ENCODE peak calls at places on chromosome 4, in eight cellular contexts. K, X, H, S, A, B, P and V are unnamed samples.

GRCh38 chr4:158553364-158553763 is 31.7 kb downstream of the RXFP1 start:
- DNase-seq in P (no peak), S (no peak), K (no peak), B (no peak), H (no peak), A (no peak), X (no peak), V (no peak)

GRCh38 chr4:184097240-184097619 is 120.4 kb downstream of the ENPP6 start:
- DNase-seq in X (no peak), H (no peak), A (peak; percentile 88), B (peak; percentile 89), K (no peak), S (peak; percentile 54), P (peak; percentile 92), V (no peak)

GRCh38 chr4:114286275-114286674 is 306.8 kb upstream of the ARSJ start:
- DNase-seq in X (no peak), K (no peak), H (peak; percentile 64), A (no peak), B (no peak), S (no peak), P (no peak), V (no peak)

GRCh38 chr4:80237992-80238391 is 28.5 kb upstream of the FGF5 start:
- DNase-seq in P (no peak), B (no peak), K (no peak), H (peak; percentile 96), S (no peak), X (no peak), A (no peak), V (no peak)

GRCh38 chr4:38610844-38611550 is 53.0 kb upstream of the KLF3 start:
- DNase-seq in K (no peak), P (no peak), B (no peak), S (no peak), H (no peak), A (no peak), X (no peak), V (no peak)

GRCh38 chr4:154854362-154854761 is 73.3 kb downstream of the RBM46 start:
- DNase-seq in B (no peak), S (no peak), K (no peak), P (peak; percentile 74), A (no peak), H (peak; percentile 4), X (no peak), V (no peak)

GRCh38 chr4:173410106-173410505 is 11.2 kb upstream of the SCRG1 start:
- DNase-seq in S (no peak), P (no peak), H (no peak), B (no peak), K (no peak), A (no peak), X (no peak), V (no peak)

GRCh38 chr4:31657859-31658258 is 937.7 kb downstream of the PCDH7 start:
- DNase-seq in P (no peak), A (no peak), X (no peak), H (peak; percentile 13), S (no peak), K (no peak), B (no peak), V (no peak)

GRCh38 chr4:7806724-7807123 is 132.9 kb downstream of the AFAP1 start:
- DNase-seq in K (no peak), A (no peak), H (no peak), S (no peak), P (no peak), X (no peak), B (peak; percentile 21), V (no peak)

GRCh38 chr4:3598695-3599227 is 66.5 kb upstream of the LRPAP1 start:
- DNase-seq in X (no peak), K (no peak), B (no peak), A (peak; percentile 49), H (no peak), S (no peak), P (no peak), V (no peak)

GRCh38 chr4:32858971-32859370 is 2138.8 kb downstream of the PCDH7 start:
- DNase-seq in P (no peak), H (peak; percentile 31), B (no peak), K (no peak), S (no peak), A (no peak), X (no peak), V (no peak)

GRCh38 chr4:36332023-36332781 is 50.8 kb downstream of the DTHD1 start:
- DNase-seq in P (peak; percentile 15), B (no peak), K (no peak), A (no peak), H (no peak), S (no peak), X (no peak), V (no peak)

GRCh38 chr4:11438647-11439046 is 10.0 kb upstream of the HS3ST1 start:
- DNase-seq in S (no peak), K (no peak), P (no peak), B (no peak), A (no peak), X (no peak), H (no peak), V (no peak)

GRCh38 chr4:175034986-175035705 is 117.0 kb downstream of the ADAM29 start:
- DNase-seq in H (no peak), S (no peak), X (no peak), K (no peak), B (no peak), P (no peak), A (no peak), V (no peak)
- H3K27ac ChIP-seq in H (no peak overlapping the region), S (no peak overlapping the region), X (no peak overlapping the region), K (no peak overlapping the region), B (no peak overlapping the region), P (no peak overlapping the region), A (no peak overlapping the region), V (no peak overlapping the region)

GRCh38 chr4:685681-686218 is 3.2 kb downstream of the SLC49A3 start:
- DNase-seq in H (no peak), A (no peak), X (no peak), B (peak; percentile 76), K (no peak), S (no peak), P (no peak), V (no peak)

GRCh38 chr4:684611-685010 is 4.3 kb downstream of the SLC49A3 start:
- DNase-seq in S (no peak), B (peak; percentile 76), A (no peak), H (no peak), P (no peak), X (no peak), K (no peak), V (no peak)

GRCh38 chr4:687048-687974 is 1.6 kb downstream of the SLC49A3 start:
- DNase-seq in P (no peak), X (no peak), S (peak; percentile 84), A (peak; percentile 93), B (peak; percentile 96), K (no peak), H (peak; percentile 77), V (peak; percentile 73)

GRCh38 chr4:687975-688694 is 816 bp downstream of the SLC49A3 start:
- DNase-seq in S (no peak), B (peak; percentile 80), P (peak; percentile 77), X (no peak), K (no peak), H (no peak), A (no peak), V (no peak)

GRCh38 chr4:686371-687040 is 2.4 kb downstream of the SLC49A3 start:
- DNase-seq in P (no peak), K (no peak), S (no peak), B (peak; percentile 83), A (peak; percentile 77), X (no peak), H (no peak), V (no peak)
- H3K27ac ChIP-seq in P (no peak overlapping the region), K (no peak overlapping the region), S (peak overlapping the region; percentile 77), B (peak overlapping the region; percentile 89), A (no peak overlapping the region), X (no peak overlapping the region), H (no peak overlapping the region), V (peak overlapping the region; percentile 82)

GRCh38 chr4:53804719-53805118 is 213.4 kb upstream of the LNX1 start:
- DNase-seq in B (no peak), K (no peak), X (no peak), A (no peak), H (no peak), S (no peak), P (peak; percentile 64), V (peak; percentile 74)

GRCh38 chr4:53801373-53801772 is 210.1 kb upstream of the LNX1 start:
- DNase-seq in A (no peak), X (no peak), B (no peak), P (no peak), K (no peak), S (no peak), H (no peak), V (no peak)

GRCh38 chr4:53809816-53810215 is 218.5 kb upstream of the LNX1 start:
- DNase-seq in H (no peak), P (no peak), A (no peak), X (no peak), B (no peak), K (no peak), S (no peak), V (no peak)

GRCh38 chr4:53802500-53802899 is 211.2 kb upstream of the LNX1 start:
- DNase-seq in P (no peak), A (no peak), B (no peak), H (no peak), X (no peak), K (no peak), S (no peak), V (no peak)

GRCh38 chr4:53805291-53805690 is 214.0 kb upstream of the LNX1 start:
- DNase-seq in S (no peak), K (no peak), A (no peak), H (no peak), P (no peak), B (no peak), X (no peak), V (no peak)
- H3K27ac ChIP-seq in S (no peak overlapping the region), K (no peak overlapping the region), A (no peak overlapping the region), H (no peak overlapping the region), P (no peak overlapping the region), B (no peak overlapping the region), X (no peak overlapping the region), V (no peak overlapping the region)

DNA sequence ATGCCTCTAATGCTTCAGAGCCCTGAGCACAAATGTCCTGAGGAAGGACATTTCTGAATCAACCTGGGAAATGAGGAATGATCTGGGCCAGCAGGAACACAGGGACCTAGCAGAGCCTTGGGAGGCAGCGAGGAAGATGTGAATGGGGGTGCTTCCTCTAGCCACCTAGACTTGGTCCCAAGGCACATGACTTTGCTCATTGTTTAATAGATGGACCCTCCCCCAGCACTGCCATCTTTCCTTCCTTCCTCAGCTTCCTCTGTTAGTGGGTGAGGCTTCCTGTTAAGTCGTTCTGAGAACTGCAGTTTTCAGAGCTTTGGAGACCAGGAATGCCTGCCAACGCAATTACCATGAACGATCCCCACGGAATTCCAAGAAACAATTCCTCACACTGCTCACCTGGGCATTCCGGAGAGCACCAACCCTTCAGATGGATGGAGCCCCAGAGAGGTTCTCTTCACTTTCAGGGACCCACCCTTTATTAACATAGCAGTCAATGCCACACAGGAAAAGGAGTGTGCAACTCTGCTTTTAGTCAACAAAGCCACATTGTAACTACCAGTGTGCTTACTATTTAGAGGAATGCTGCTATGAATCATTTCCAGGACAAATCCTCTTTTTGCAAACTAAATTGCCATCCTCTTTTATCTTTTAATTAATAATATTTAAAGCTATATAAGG is 48.5 kb upstream of the STIM2 start:
- DNase-seq in B (no peak), X (no peak), A (no peak), S (no peak), P (no peak), H (no peak), K (no peak), V (no peak)
- H3K27ac ChIP-seq in B (peak overlapping the region; percentile 58), X (no peak overlapping the region), A (no peak overlapping the region), S (no peak overlapping the region), P (no peak overlapping the region), H (no peak overlapping the region), K (no peak overlapping the region), V (no peak overlapping the region)